ENCODE peak calls at places on chromosomes 12 and 14, in six cellular contexts. R is Panc1, E is SK-N-SH, O is fibroblast of pulmonary artery, Q is heart left ventricle, D is upper lobe of right lung. G is an unnamed sample.

GRCh38 chr12:29072631-29073030 is 76.4 kb upstream of the FAR2 start:
- DNase-seq in R (no peak), Q (no peak), D (no peak), O (no peak), E (no peak), G (peak)

GRCh38 chr12:25497021-25497420 is 56.1 kb downstream of the LMNTD1 start:
- DNase-seq in O (no peak), D (no peak), Q (no peak), E (no peak), R (no peak), G (peak)

GRCh38 chr14:58668848-58669480 is 31.2 kb downstream of the DACT1 start:
- DNase-seq in R (no peak), D (no peak), O (no peak), Q (no peak), E (no peak), G (no peak)

GRCh38 chr12:123453165-123453564 is 4.8 kb upstream of the SNRNP35 start:
- DNase-seq in D (no peak), Q (no peak), E (no peak), O (no peak), R (no peak), G (no peak)

GRCh38 chr12:124474709-124475108 is 92.7 kb downstream of the NCOR2 start:
- DNase-seq in O (no peak), Q (peak), E (no peak), R (no peak), D (no peak), G (no peak)

GRCh38 chr12:115044073-115044472 is 360.1 kb upstream of the TBX3 start:
- DNase-seq in D (no peak), Q (no peak), R (peak), O (peak), E (no peak), G (no peak)

GRCh38 chr14:104223101-104223809 is 84.9 kb downstream of the KIF26A start:
- DNase-seq in O (no peak), E (peak), D (no peak), Q (peak), R (no peak), G (no peak)

GRCh38 chr12:19239616-19240234 is 110.2 kb downstream of the PLEKHA5 start:
- DNase-seq in O (peak), E (no peak), R (no peak), Q (no peak), D (no peak), G (no peak)

GRCh38 chr12:43241971-43242370 is 310.0 kb downstream of the ADAMTS20 start:
- DNase-seq in E (no peak), D (no peak), R (no peak), O (peak), Q (no peak), G (no peak)

GRCh38 chr12:108609535-108610335 is 11.9 kb upstream of the TMEM119 start:
- DNase-seq in E (peak), R (no peak), O (peak), Q (peak), D (no peak), G (no peak)

GRCh38 chr14:81070511-81070910 is 115.1 kb downstream of the TSHR start:
- DNase-seq in O (no peak), E (no peak), R (no peak), Q (no peak), D (no peak), G (no peak)

GRCh38 chr12:91113621-91114020 is 2.3 kb upstream of the LUM start:
- DNase-seq in D (no peak), Q (no peak), O (no peak), E (no peak), R (no peak), G (no peak)
- H3K4me3 ChIP-seq in D (no peak), Q (no peak), O (no peak), E (no peak), R (no peak), G (no peak)

GRCh38 chr12:34291426-34291901 is 269.2 kb downstream of the ALG10 start:
- DNase-seq in Q (no peak), D (no peak), O (no peak), E (no peak), R (no peak), G (no peak)

GRCh38 chr12:34289431-34290190 is 267.3 kb downstream of the ALG10 start:
- DNase-seq in Q (peak), R (no peak), O (no peak), E (no peak), D (peak), G (no peak)

GRCh38 chr12:34288963-34289345 is 266.7 kb downstream of the ALG10 start:
- DNase-seq in E (no peak), O (no peak), R (no peak), D (no peak), Q (no peak), G (no peak)

GRCh38 chr12:34291001-34291400 is 268.7 kb downstream of the ALG10 start:
- DNase-seq in E (no peak), Q (no peak), O (no peak), R (no peak), D (peak), G (no peak)

DNA sequence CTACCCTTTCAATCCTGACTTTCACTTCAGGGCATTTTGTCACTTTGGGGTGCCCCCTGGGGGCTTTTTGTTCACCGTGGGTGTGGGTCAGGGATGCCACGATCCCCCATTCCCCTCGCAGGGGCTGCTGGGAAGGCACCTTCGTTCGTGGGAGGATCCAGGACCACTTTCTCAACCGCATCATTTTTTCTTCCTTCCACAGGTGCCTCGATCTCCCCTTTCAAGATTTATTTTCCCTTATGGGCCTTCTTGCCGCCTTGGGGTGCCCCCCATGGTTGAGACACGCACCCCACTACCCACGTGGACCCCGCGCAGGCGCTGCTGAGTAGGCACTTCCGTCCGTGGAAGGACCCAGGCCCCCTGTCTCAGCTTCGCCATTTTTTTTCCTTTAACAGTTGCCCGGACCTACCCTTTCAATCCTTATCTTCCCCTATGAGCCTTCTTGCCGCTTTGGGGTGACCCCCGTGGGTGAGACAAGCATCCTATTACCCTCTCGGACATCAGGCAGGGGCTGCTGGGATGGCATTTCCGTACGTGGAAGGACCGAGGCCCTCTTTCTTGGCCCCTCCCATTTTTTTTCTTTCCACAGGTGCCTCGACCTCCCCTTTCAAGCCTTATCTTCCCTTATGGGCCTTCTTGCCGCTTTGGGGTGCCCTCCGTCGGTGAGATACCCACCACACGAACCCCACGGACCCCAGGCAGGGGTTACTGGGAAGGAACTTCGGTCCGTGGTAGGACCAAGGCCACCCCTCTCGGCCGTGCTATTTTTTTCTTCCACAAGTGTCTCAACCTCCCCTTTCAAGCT is 268.1 kb downstream of the ALG10 start:
- DNase-seq in E (no peak), D (peak), Q (no peak), R (no peak), O (no peak), G (no peak)
- H3K4me3 ChIP-seq in E (peak), D (no peak), Q (no peak), R (peak), O (no peak), G (no peak)

GRCh38 chr12:41228066-41228820 is 40.1 kb downstream of the PDZRN4 start:
- DNase-seq in R (no peak), Q (no peak), O (no peak), E (no peak), D (no peak), G (no peak)

GRCh38 chr12:41234672-41235071 is 46.6 kb downstream of the PDZRN4 start:
- DNase-seq in D (no peak), R (no peak), Q (no peak), O (no peak), E (no peak), G (no peak)

GRCh38 chr12:41225179-41225578 is 37.1 kb downstream of the PDZRN4 start:
- DNase-seq in O (no peak), E (no peak), R (no peak), Q (no peak), D (no peak), G (no peak)

GRCh38 chr12:41230756-41231155 is 42.6 kb downstream of the PDZRN4 start:
- DNase-seq in E (no peak), R (no peak), Q (no peak), O (no peak), D (no peak), G (no peak)
- H3K4me3 ChIP-seq in E (no peak), R (no peak), Q (no peak), O (no peak), D (no peak), G (no peak)

GRCh38 chr14:29527286-29527685 is 400.4 kb downstream of the PRKD1 start:
- DNase-seq in O (no peak), Q (no peak), D (no peak), R (no peak), E (no peak), G (no peak)

GRCh38 chr14:29528889-29529288 is 398.8 kb downstream of the PRKD1 start:
- DNase-seq in Q (no peak), R (no peak), D (no peak), E (no peak), O (no peak), G (no peak)

DNA sequence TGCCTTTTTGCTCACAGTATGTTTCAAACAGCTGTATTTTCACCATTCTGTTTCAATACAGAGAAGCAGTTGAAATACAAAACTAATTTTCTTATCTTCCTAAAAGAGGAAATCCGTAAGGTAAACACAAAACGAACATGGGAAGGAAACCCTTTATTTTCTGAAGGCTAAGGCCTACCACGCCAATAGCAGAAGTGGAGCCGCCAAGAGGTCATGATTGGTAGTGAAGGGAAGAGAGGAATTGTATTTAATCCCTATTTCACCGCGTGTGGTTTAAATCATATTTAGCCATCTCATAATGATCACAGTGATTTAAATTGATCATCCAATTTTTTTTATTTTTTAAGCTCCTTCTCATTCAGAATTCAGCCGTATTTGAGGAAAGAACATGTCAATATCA is 398.2 kb downstream of the PRKD1 start:
- DNase-seq in Q (no peak), R (no peak), O (peak), D (no peak), E (peak), G (no peak)
- H3K4me3 ChIP-seq in Q (no peak), R (no peak), O (no peak), D (no peak), E (no peak), G (no peak)

GRCh38 chr14:66568220-66568619 is 60.3 kb downstream of the GPHN start:
- DNase-seq in E (no peak), D (no peak), R (no peak), O (peak), Q (no peak), G (no peak)

GRCh38 chr14:66563731-66564130 is 55.8 kb downstream of the GPHN start:
- DNase-seq in E (no peak), D (no peak), R (no peak), Q (no peak), O (no peak), G (no peak)
- H3K4me3 ChIP-seq in E (no peak), D (no peak), R (no peak), Q (no peak), O (no peak), G (no peak)

GRCh38 chr12:40225984-40226602 is 1.3 kb downstream of the LRRK2 start:
- DNase-seq in E (no peak), O (no peak), Q (no peak), D (no peak), R (no peak), G (no peak)

GRCh38 chr12:40224439-40225291 is at the start of gene LRRK2:
- DNase-seq in D (peak), R (no peak), O (peak), Q (peak), E (peak), G (no peak)

GRCh38 chr12:40227447-40227846 is 2.6 kb downstream of the LRRK2 start:
- DNase-seq in R (no peak), O (no peak), Q (no peak), D (no peak), E (no peak), G (no peak)

GRCh38 chr12:40226652-40227051 is 1.9 kb downstream of the LRRK2 start:
- DNase-seq in Q (peak), O (peak), R (no peak), D (no peak), E (no peak), G (peak)

GRCh38 chr12:40225337-40225983 is 663 bp downstream of the LRRK2 start:
- DNase-seq in O (no peak), D (no peak), R (no peak), E (no peak), Q (no peak), G (no peak)
- H3K4me3 ChIP-seq in O (peak), D (peak), R (peak), E (peak), Q (peak), G (peak)

GRCh38 chr12:49973361-49973830 is 649 bp downstream of the AQP6 start:
- DNase-seq in Q (no peak), O (no peak), D (peak), R (no peak), E (no peak), G (no peak)

GRCh38 chr12:49972122-49972521 is 625 bp upstream of the AQP6 start:
- DNase-seq in Q (no peak), D (peak), E (peak), O (no peak), R (no peak), G (no peak)

GRCh38 chr12:49974231-49974675 is 1.5 kb downstream of the AQP6 start:
- DNase-seq in E (peak), R (no peak), D (peak), Q (peak), O (peak), G (peak)

GRCh38 chr12:49971141-49971540 is 1.6 kb upstream of the AQP6 start:
- DNase-seq in D (peak), R (no peak), Q (no peak), O (no peak), E (no peak), G (peak)

GRCh38 chr12:49972641-49973360 is at the start of gene AQP6:
- DNase-seq in D (peak), Q (no peak), O (no peak), R (no peak), E (peak), G (no peak)
- H3K4me3 ChIP-seq in D (no peak), Q (no peak), O (no peak), R (no peak), E (no peak), G (no peak)

GRCh38 chr12:59517522-59517921 is 78.3 kb upstream of the SLC16A7 start:
- DNase-seq in E (no peak), R (no peak), D (no peak), Q (no peak), O (no peak), G (no peak)
- H3K4me3 ChIP-seq in E (no peak), R (no peak), D (no peak), Q (no peak), O (no peak), G (no peak)

DNA sequence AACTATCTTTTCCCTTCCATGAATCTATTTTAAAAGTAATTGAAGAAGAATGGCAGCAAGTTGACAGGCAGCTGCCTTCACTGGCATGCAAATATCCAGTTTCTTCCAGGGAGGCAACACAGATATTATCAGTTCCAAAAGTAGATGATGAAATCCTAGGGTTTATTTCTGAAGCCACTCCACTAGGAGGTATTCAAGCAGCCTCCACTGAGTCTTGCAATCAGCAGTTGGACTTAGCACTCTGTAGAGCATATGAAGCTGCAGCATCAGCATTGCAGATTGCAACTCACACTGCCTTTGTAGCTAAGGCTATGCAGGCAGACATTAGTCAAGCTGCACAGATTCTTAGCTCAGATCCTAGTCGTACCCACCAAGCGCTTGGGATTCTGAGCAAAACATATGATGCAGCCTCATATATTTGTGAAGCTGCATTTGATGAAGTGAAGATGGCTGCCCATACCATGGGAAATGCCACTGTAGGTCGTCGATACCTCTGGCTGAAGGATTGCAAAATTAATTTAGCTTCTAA is 18.4 kb downstream of the TMPO start:
- DNase-seq in E (no peak), Q (no peak), R (no peak), O (peak), D (no peak), G (no peak)
- H3K4me3 ChIP-seq in E (no peak), Q (no peak), R (no peak), O (no peak), D (no peak), G (no peak)